ENCODE peak calls at places on chromosomes 12 and 14, in four cellular contexts. Z is neural progenitor cell, V is suprapubic skin, F is esophagus squamous epithelium. A is an unnamed sample.

GRCh38 chr14:40911161-40911560 is 695.5 kb upstream of the LRFN5 start:
- DNase-seq in Z (no peak), F (no peak), V (no peak), A (no peak)

GRCh38 chr12:22625671-22626251 is 790 bp downstream of the ETNK1 start:
- DNase-seq in F (no peak), V (no peak), Z (peak), A (no peak)

GRCh38 chr12:94560416-94561221 is 89.7 kb downstream of the TMCC3 start:
- DNase-seq in V (no peak), Z (peak), F (no peak), A (peak)

GRCh38 chr12:57568838-57569237 is 19.0 kb downstream of the KIF5A start:
- DNase-seq in F (no peak), Z (no peak), V (peak), A (no peak)

GRCh38 chr12:98188649-98189048 is 326.7 kb upstream of the TMPO start:
- DNase-seq in V (no peak), Z (no peak), F (no peak), A (no peak)

GRCh38 chr14:24688030-24688658 is 54.2 kb upstream of the GZMB start:
- DNase-seq in Z (no peak), F (no peak), V (no peak), A (no peak)

GRCh38 chr14:92590941-92591340 is 77.4 kb downstream of the RIN3 start:
- DNase-seq in Z (no peak), F (no peak), V (no peak), A (no peak)

GRCh38 chr14:61638595-61639391 is 56.5 kb upstream of the HIF1A start:
- DNase-seq in V (no peak), F (no peak), Z (no peak), A (no peak)

GRCh38 chr14:68719634-68720384 is 73.1 kb downstream of the ZFP36L1 start:
- DNase-seq in Z (no peak), V (no peak), F (no peak), A (no peak)

GRCh38 chr14:61860294-61860918 is 98.2 kb downstream of the SNAPC1 start:
- DNase-seq in V (no peak), F (no peak), Z (peak), A (no peak)

GRCh38 chr14:104150201-104151027 is 12.0 kb downstream of the KIF26A start:
- DNase-seq in Z (peak), F (no peak), V (no peak), A (no peak)

GRCh38 chr14:58151701-58152568 is at the start of gene ARMH4:
- DNase-seq in F (no peak), Z (peak), V (peak), A (peak)

GRCh38 chr14:68947802-68948201 is 31.3 kb downstream of the ACTN1 start:
- DNase-seq in V (no peak), F (no peak), Z (peak), A (no peak)

GRCh38 chr12:116697305-116698130 is 40.4 kb downstream of the SPRING1 start:
- DNase-seq in V (no peak), F (no peak), Z (peak), A (no peak)

GRCh38 chr14:19800282-19801117 is 3.1 kb upstream of the OR4N2 start:
- DNase-seq in Z (no peak), F (no peak), V (no peak), A (no peak)

GRCh38 chr14:97021001-97021400 is 223.8 kb downstream of the VRK1 start:
- DNase-seq in F (no peak), V (no peak), Z (no peak), A (no peak)

GRCh38 chr12:86091676-86092075 is 164.5 kb downstream of the MGAT4C start:
- DNase-seq in Z (no peak), V (no peak), F (no peak), A (no peak)

GRCh38 chr12:131912526-131913274 is 16.4 kb upstream of the PUS1 start:
- DNase-seq in V (no peak), Z (no peak), F (no peak), A (peak)

GRCh38 chr12:126506426-126507182 is 1441.4 kb downstream of the AACS start:
- DNase-seq in F (no peak), V (no peak), Z (no peak), A (no peak)

GRCh38 chr12:102675672-102676071 is 195.3 kb upstream of the IGF1 start:
- DNase-seq in V (no peak), F (no peak), Z (no peak), A (no peak)

DNA sequence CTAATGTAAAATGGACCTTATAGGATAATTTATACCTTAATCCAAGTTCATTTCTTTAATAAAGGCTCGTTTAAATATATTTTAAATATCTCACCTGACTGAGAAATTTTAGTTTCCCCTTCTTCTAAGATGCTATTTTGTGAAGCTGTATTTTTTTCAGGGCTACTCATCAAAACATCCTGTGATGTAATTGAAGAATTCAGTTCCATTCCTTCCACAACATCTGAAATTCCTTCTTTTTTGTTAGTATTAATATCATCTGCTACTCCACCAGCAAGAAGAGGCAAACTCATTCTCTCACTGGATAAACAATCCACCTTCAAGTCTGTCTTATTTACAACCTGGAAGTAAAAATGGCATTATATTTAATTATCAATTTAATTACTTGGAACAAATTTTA is 22.5 kb downstream of the LGALS3 start:
- DNase-seq in V (no peak), Z (no peak), F (no peak), A (no peak)
- H3K27ac ChIP-seq in V (no peak), Z (no peak), F (no peak), A (no peak)

GRCh38 chr12:89239534-89239933 is 112.8 kb downstream of the DUSP6 start:
- DNase-seq in Z (no peak), F (no peak), V (no peak), A (no peak)
- H3K27ac ChIP-seq in Z (no peak), F (no peak), V (no peak), A (no peak)

DNA sequence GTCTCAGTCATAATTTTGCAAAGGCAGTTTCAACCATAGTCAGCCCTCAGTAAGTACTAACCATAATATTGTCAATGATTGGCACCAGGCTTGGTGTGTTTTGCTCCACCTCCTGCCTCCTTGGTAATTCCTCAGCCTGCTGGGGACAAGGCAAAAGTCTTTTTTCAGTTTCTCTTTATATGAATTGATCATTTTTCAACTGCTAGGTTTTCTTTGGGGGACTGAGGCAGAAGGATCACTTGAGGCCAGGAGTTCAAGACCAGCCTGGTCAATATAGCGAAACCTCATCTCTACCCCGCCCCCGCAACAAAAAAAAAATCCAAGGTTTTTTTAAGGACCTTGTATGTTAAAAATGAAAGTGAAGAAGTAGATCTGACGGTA is 126.7 kb upstream of the AMIGO2 start:
- DNase-seq in V (no peak), F (no peak), Z (no peak), A (no peak)
- H3K27ac ChIP-seq in V (no peak), F (no peak), Z (no peak), A (no peak)

GRCh38 chr14:98233656-98234055 is 1038.3 kb downstream of the BCL11B start:
- DNase-seq in V (no peak), Z (peak), F (no peak), A (no peak)
- H3K27ac ChIP-seq in V (no peak), Z (no peak), F (no peak), A (peak)

GRCh38 chr12:67766370-67766769 is 117.8 kb downstream of the DYRK2 start:
- DNase-seq in V (no peak), F (no peak), Z (no peak), A (peak)
- H3K27ac ChIP-seq in V (no peak), F (no peak), Z (no peak), A (peak)

DNA sequence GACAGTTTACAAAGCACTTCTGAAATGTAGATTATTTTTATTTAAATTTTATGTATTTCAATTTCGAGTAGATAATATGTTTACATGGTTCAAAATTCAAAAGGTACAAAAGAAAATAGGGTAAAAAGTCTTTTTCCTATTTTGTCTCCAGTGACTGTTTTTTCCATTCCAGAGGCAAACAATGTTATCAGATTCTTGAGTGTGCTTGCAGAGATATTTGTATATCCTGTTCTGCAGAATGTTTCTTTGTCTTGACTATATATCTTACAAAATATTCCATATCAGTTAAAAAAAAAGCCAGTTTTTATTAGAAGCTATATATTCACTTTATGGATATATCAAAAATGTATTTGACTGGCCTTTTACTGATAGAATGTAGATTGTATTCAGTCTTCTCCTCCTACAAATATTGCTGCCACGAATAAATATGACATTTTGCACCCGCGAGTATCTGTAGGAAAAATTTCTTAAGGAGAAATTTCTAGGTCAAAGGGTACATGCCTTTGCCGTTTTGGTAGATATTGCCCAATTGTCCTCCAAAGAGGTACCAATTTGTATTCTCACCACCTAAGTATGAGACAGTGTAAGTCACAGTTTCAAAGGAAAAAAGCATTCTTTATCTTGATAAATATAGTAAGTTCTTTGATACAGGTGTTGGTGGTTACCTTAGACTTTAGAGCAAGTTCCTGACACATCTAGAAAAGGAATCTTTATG is 2.2 kb downstream of the KLRG1 start:
- DNase-seq in V (no peak), F (no peak), Z (no peak), A (no peak)
- H3K27ac ChIP-seq in V (no peak), F (no peak), Z (no peak), A (no peak)

DNA sequence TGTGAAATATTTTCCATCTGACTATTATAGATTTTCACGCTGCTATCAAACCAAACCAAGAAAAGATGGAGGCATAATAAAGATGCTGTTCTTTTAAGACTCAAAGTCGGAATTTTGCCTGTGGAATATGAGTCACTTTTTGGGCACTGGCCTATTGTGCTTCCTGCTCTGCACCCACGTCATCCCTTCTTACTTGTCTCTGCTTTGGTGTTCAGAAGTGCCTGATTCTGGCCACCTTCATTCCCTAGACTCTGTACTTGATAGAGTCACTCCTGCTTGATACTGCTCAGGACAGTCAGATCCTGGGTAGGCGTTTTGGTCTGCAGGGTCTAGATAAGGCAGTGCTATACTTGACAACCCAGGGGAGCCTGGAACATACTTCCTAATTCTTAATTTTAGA is 1.9 kb downstream of the LRRK2 start:
- DNase-seq in V (peak), F (no peak), Z (no peak), A (no peak)
- H3K27ac ChIP-seq in V (peak), F (peak), Z (no peak), A (no peak)

DNA sequence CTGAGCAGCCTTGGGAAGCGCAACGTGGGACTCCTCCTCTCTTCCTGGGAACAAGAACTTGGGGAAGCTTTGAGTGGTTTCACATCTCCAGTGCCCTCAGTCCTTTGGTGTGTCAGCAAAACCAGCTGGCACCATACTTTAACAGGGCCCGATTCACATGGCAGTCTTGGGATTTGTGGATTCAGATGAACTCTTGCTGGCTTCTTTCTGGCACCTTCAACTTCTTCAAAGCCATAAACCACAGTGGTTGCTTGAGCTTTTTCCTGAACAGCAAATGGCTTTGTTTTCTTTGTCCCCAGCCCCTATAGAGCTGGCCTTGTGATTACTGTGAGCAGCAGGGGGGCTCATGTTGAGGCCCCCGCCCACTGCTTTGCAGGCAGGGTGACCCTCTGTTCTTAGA is 66.6 kb downstream of the PPM1A start:
- DNase-seq in F (no peak), V (no peak), Z (peak), A (no peak)
- H3K27ac ChIP-seq in F (no peak), V (no peak), Z (no peak), A (no peak)

DNA sequence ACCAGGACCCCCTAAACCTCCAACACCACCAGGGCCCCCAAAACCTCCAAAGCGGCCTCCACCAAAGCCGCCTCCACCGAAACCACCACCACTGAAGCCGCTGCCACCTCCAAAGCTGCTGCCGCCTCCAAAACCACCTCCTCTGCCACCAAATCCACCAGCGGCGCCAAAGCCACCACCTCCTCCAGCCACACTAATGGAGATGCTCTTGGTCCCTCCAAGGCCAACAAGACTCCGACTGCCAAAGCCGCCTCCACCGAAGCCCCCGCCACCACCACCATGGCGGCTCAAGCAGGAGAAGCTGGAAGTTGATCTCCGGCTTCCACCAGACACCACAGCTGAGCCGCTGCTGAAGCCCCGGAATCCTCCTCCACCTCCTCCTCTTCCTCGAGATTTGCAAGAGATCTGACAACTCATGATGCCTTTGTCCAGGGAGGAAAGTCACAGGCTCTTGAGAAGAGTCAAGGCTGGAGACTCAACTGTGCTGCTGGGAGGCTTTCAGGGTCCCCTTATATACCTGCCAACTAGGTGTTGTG is at the start of gene KRT2:
- DNase-seq in F (no peak), V (no peak), Z (no peak), A (no peak)
- H3K27ac ChIP-seq in F (no peak), V (no peak), Z (no peak), A (no peak)